ENCODE peak calls at places on chromosome 1, in ten cellular contexts. F is tibial nerve; Y is heart right ventricle; V is glutamatergic neuron; I is osteocyte; E is CD4-positive, alpha-beta T cell; D is endothelial cell; G is dorsolateral prefrontal cortex; L is esophagus muscularis mucosa; Q is ovary. K is an unnamed sample.

GRCh38 chr1:82517586-82517985 is 716.9 kb downstream of the ADGRL2 start:
- DNase-seq in F (peak), Y (peak), V (peak), I (no peak), E (no peak), D (peak), G (peak), L (no peak), Q (peak), K (peak)

GRCh38 chr1:233107130-233107529 is 156.7 kb downstream of the NTPCR start:
- DNase-seq in F (no peak), Y (no peak), V (no peak), I (no peak), E (no peak), D (no peak), G (no peak), L (no peak), Q (no peak), K (no peak)

GRCh38 chr1:67429528-67430357 is 459 bp downstream of the SERBP1 start:
- DNase-seq in F (no peak), Y (peak), V (peak), I (no peak), E (peak), D (peak), G (peak), L (no peak), Q (peak), K (no peak)

GRCh38 chr1:111989531-111990025 is at the start of gene KCND3:
- DNase-seq in F (no peak), Y (peak), V (peak), I (no peak), E (no peak), D (peak), G (peak), L (no peak), Q (no peak), K (no peak)

GRCh38 chr1:204280562-204280961 is 66.8 kb upstream of the GOLT1A start:
- DNase-seq in F (no peak), Y (no peak), V (no peak), I (no peak), E (no peak), D (no peak), G (no peak), L (no peak), Q (no peak), K (no peak)

GRCh38 chr1:173420330-173420806 is 56.8 kb upstream of the PRDX6 start:
- DNase-seq in F (peak), Y (peak), V (peak), I (peak), E (peak), D (peak), G (no peak), L (no peak), Q (peak), K (peak)

GRCh38 chr1:158943059-158943458 is 11.7 kb downstream of the PYHIN1 start:
- DNase-seq in F (no peak), Y (no peak), V (no peak), I (no peak), E (no peak), D (no peak), G (no peak), L (no peak), Q (no peak), K (no peak)

GRCh38 chr1:90850181-90850924 is 133.3 kb upstream of the BARHL2 start:
- DNase-seq in F (peak), Y (peak), V (peak), I (no peak), E (no peak), D (peak), G (no peak), L (no peak), Q (peak), K (peak)

GRCh38 chr1:201061886-201062285 is 38.4 kb upstream of the KIF21B start:
- DNase-seq in F (no peak), Y (no peak), V (no peak), I (no peak), E (no peak), D (no peak), G (no peak), L (no peak), Q (no peak), K (no peak)

GRCh38 chr1:21325231-21325718 is 35.0 kb upstream of the ECE1 start:
- DNase-seq in F (no peak), Y (no peak), V (no peak), I (no peak), E (no peak), D (no peak), G (no peak), L (no peak), Q (no peak), K (no peak)

GRCh38 chr1:160548183-160548582 is 25.1 kb upstream of the SLAMF6 start:
- DNase-seq in F (no peak), Y (no peak), V (no peak), I (no peak), E (no peak), D (no peak), G (no peak), L (no peak), Q (no peak), K (no peak)

GRCh38 chr1:8891405-8891804 is 12.9 kb upstream of the ENO1 start:
- DNase-seq in F (no peak), Y (no peak), V (no peak), I (no peak), E (no peak), D (no peak), G (no peak), L (no peak), Q (no peak), K (no peak)

GRCh38 chr1:209266590-209267172 is 316.8 kb upstream of the CAMK1G start:
- DNase-seq in F (no peak), Y (no peak), V (no peak), I (no peak), E (no peak), D (no peak), G (no peak), L (peak), Q (no peak), K (no peak)

GRCh38 chr1:234969630-234970370 is 158.8 kb downstream of the TOMM20 start:
- DNase-seq in F (peak), Y (peak), V (peak), I (peak), E (no peak), D (no peak), G (peak), L (no peak), Q (peak), K (no peak)

GRCh38 chr1:67458663-67459062 is 28.5 kb upstream of the SERBP1 start:
- DNase-seq in F (no peak), Y (no peak), V (no peak), I (no peak), E (no peak), D (no peak), G (no peak), L (no peak), Q (no peak), K (no peak)

GRCh38 chr1:236627717-236628116 is 23.4 kb upstream of the HEATR1 start:
- DNase-seq in F (no peak), Y (no peak), V (no peak), I (no peak), E (no peak), D (no peak), G (no peak), L (no peak), Q (no peak), K (no peak)

GRCh38 chr1:11227106-11228077 is 35.0 kb downstream of the MTOR start:
- DNase-seq in F (no peak), Y (no peak), V (no peak), I (no peak), E (no peak), D (no peak), G (no peak), L (no peak), Q (no peak), K (peak)

GRCh38 chr1:75908717-75909152 is 23.5 kb downstream of the ASB17 start:
- DNase-seq in F (no peak), Y (no peak), V (peak), I (no peak), E (no peak), D (peak), G (no peak), L (no peak), Q (no peak), K (peak)

GRCh38 chr1:209703834-209704504 is 677 bp upstream of the HSD11B1 start:
- DNase-seq in F (no peak), Y (no peak), V (no peak), I (no peak), E (no peak), D (no peak), G (no peak), L (no peak), Q (no peak), K (no peak)

GRCh38 chr1:77438239-77438913 is 156.6 kb downstream of the AK5 start:
- DNase-seq in F (no peak), Y (no peak), V (no peak), I (no peak), E (no peak), D (no peak), G (no peak), L (no peak), Q (no peak), K (no peak)

GRCh38 chr1:51877434-51878306 is 857 bp downstream of the NRDC start:
- DNase-seq in F (peak), Y (no peak), V (no peak), I (no peak), E (no peak), D (no peak), G (peak), L (no peak), Q (no peak), K (no peak)

GRCh38 chr1:1157914-1158710 is 15.6 kb upstream of the TTLL10 start:
- DNase-seq in F (no peak), Y (peak), V (peak), I (no peak), E (peak), D (peak), G (peak), L (no peak), Q (no peak), K (no peak)

GRCh38 chr1:198966519-198966918 is 327.7 kb downstream of the PTPRC start:
- DNase-seq in F (no peak), Y (no peak), V (no peak), I (no peak), E (no peak), D (no peak), G (no peak), L (no peak), Q (no peak), K (no peak)

GRCh38 chr1:161367684-161368398 is at the start of gene CFAP126:
- DNase-seq in F (peak), Y (peak), V (peak), I (no peak), E (peak), D (peak), G (peak), L (no peak), Q (peak), K (peak)

GRCh38 chr1:207248544-207249206 is 72.8 kb upstream of the CD55 start:
- DNase-seq in F (no peak), Y (no peak), V (no peak), I (no peak), E (no peak), D (no peak), G (no peak), L (no peak), Q (no peak), K (no peak)

GRCh38 chr1:205591522-205592351 is 40.1 kb downstream of the ELK4 start:
- DNase-seq in F (peak), Y (peak), V (peak), I (peak), E (peak), D (peak), G (peak), L (peak), Q (peak), K (peak)

GRCh38 chr1:1779691-1780597 is 1.7 kb upstream of the NADK start:
- DNase-seq in F (peak), Y (no peak), V (no peak), I (no peak), E (peak), D (no peak), G (no peak), L (no peak), Q (no peak), K (no peak)

GRCh38 chr1:183622013-183622412 is 13.6 kb downstream of the ARPC5 start:
- DNase-seq in F (no peak), Y (no peak), V (no peak), I (no peak), E (no peak), D (no peak), G (no peak), L (no peak), Q (no peak), K (no peak)

GRCh38 chr1:109947582-109948284 is 36.8 kb upstream of the AHCYL1 start:
- DNase-seq in F (no peak), Y (no peak), V (no peak), I (no peak), E (no peak), D (peak), G (no peak), L (no peak), Q (no peak), K (no peak)

GRCh38 chr1:197692965-197693364 is 82.3 kb downstream of the DENND1B start:
- DNase-seq in F (no peak), Y (no peak), V (no peak), I (no peak), E (no peak), D (no peak), G (no peak), L (no peak), Q (no peak), K (no peak)

GRCh38 chr1:222897527-222898190 is 82.8 kb downstream of the DISP1 start:
- DNase-seq in F (no peak), Y (no peak), V (no peak), I (no peak), E (no peak), D (no peak), G (no peak), L (no peak), Q (no peak), K (no peak)

GRCh38 chr1:36455386-36455785 is 5.1 kb upstream of the OSCP1 start:
- DNase-seq in F (no peak), Y (no peak), V (no peak), I (no peak), E (no peak), D (no peak), G (no peak), L (no peak), Q (no peak), K (no peak)

GRCh38 chr1:63829349-63830327 is 55.8 kb downstream of the ROR1 start:
- DNase-seq in F (no peak), Y (no peak), V (no peak), I (no peak), E (no peak), D (no peak), G (no peak), L (no peak), Q (no peak), K (no peak)

GRCh38 chr1:208731976-208732821 is 488.0 kb upstream of the PLXNA2 start:
- DNase-seq in F (no peak), Y (no peak), V (no peak), I (no peak), E (no peak), D (no peak), G (no peak), L (no peak), Q (no peak), K (peak)

GRCh38 chr1:11793819-11794218 is 11.9 kb downstream of the MTHFR start:
- DNase-seq in F (no peak), Y (no peak), V (no peak), I (no peak), E (no peak), D (no peak), G (no peak), L (no peak), Q (peak), K (no peak)

GRCh38 chr1:41883507-41883906 is 35.2 kb downstream of the HIVEP3 start:
- DNase-seq in F (no peak), Y (no peak), V (no peak), I (no peak), E (no peak), D (no peak), G (no peak), L (no peak), Q (no peak), K (no peak)

GRCh38 chr1:156064615-156065014 is 3.7 kb downstream of the RAB25 start:
- DNase-seq in F (no peak), Y (no peak), V (no peak), I (no peak), E (no peak), D (no peak), G (no peak), L (no peak), Q (no peak), K (no peak)

GRCh38 chr1:22142315-22143064 is 407 bp downstream of the WNT4 start:
- DNase-seq in F (no peak), Y (no peak), V (peak), I (no peak), E (no peak), D (peak), G (no peak), L (no peak), Q (no peak), K (peak)

GRCh38 chr1:53331446-53332187 is 3.7 kb upstream of the LRP8 start:
- DNase-seq in F (no peak), Y (no peak), V (no peak), I (no peak), E (no peak), D (no peak), G (no peak), L (no peak), Q (no peak), K (no peak)

GRCh38 chr1:172460177-172460576 is 16.3 kb upstream of the PIGC start:
- DNase-seq in F (no peak), Y (no peak), V (no peak), I (no peak), E (no peak), D (no peak), G (no peak), L (no peak), Q (no peak), K (no peak)

DNA sequence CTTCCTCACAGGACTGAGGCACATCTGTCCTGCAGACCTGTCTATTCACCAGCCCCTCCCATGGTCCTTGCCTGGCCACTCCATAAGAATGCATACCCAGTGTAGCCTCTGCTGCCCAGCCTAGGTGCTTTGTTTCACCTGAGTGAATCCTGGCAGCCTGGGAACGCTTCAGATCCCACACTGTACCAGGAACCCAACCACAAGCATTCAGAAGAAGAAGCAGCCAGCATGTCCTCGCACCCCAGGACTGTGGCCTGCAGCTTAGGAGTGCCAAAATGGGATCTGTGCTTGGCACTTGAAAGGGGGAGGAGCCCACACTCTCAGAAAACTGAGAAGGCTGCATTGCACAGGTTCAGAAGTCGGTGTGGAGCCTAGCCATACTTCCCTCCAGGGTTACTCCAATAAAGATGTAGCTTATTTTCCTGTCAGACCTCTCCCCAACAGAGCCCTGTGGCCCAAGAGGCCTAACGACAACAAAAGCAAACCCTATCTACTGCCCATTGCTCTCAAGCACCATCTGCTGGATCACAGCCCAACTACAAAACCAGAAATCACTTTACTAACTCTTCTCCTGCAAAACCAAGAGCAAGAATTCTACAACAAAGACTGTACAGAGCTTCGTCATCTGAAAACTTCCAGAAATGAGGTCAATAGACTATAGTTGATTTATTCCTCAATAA is 923.1 kb upstream of the NEGR1 start:
- DNase-seq in F (no peak), Y (no peak), V (no peak), I (no peak), E (no peak), D (no peak), G (no peak), L (no peak), Q (no peak), K (no peak)
- TF ChIP-seq CTCF in F (no peak), Y (no peak), V (no peak), I (no peak), E (no peak), D (no peak), G (no peak), L (no peak), Q (no peak), K (peak)

DNA sequence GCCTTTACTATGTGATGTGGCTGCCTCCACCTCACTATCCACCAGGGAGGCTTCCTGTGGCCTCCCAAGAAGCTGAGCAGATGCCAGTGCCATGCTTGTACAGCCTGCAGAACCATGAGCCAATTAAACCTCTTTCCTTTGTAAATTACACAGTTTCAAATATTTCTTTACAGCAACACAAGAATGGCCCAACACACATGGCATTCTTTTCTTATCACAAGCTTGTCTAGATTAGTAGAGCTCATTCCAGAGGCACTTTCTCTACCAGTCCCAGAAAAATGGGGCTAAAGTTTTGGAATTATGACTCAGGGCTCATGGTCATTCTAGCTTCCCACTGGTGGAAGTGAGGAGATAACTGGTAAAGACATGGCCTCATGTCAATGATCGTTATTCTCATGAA is 655.2 kb downstream of the LMO4 start:
- DNase-seq in F (no peak), Y (no peak), V (no peak), I (no peak), E (no peak), D (no peak), G (no peak), L (no peak), Q (no peak), K (no peak)
- TF ChIP-seq CTCF in F (no peak), Y (no peak), V (no peak), I (no peak), E (no peak), D (no peak), G (no peak), L (no peak), Q (no peak), K (no peak)

GRCh38 chr1:47627016-47627415 is 189.2 kb downstream of the FOXD2 start:
- DNase-seq in F (no peak), Y (no peak), V (no peak), I (peak), E (no peak), D (no peak), G (no peak), L (no peak), Q (no peak), K (no peak)
- TF ChIP-seq CTCF in F (no peak), Y (no peak), V (no peak), I (no peak), E (no peak), D (no peak), G (no peak), L (no peak), Q (no peak), K (no peak)

DNA sequence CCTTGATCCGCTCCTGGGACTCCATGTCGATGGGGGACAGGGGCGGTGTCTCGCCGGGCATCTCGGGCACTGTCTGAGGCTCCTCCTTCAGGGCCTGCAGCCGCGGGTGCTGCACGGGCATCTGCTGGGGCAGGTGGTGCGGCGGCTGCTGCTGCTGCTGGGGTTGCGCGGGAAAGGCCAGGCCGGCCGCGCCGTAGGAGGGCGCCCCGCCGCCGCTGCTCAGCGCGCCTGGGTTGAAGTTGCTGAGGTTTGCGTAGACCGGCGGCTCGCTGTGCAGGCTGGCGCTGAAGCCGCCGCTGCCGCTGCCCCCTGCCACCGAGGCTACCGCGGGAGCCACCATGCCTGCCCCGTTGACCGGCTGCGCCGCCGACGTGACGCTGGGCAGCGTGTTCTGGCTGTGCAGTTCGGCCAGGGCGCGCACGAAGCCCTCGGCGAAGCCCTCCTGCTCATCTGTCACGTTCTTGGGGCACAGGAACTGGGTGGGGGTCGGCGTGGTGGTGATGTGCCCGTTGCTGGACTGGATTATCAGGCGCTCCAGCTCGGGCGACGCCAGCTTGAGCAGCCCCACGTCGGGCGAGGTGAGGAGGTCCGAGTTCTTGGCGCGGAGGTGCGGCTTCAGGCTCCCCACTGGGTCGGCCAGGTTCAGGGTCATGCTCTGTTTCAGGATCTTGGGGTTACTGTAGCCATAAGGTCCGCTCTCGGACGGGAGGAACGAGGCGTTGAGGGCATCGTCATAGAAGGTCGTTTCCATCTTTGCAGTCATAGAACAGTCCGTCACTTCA is 1.3 kb downstream of the JUN start:
- DNase-seq in F (peak), Y (peak), V (peak), I (peak), E (peak), D (peak), G (peak), L (peak), Q (peak), K (peak)
- TF ChIP-seq CTCF in F (no peak), Y (no peak), V (no peak), I (no peak), E (peak), D (no peak), G (no peak), L (peak), Q (peak), K (peak)

GRCh38 chr1:30417701-30418425 is 305.5 kb downstream of the MATN1 start:
- DNase-seq in F (peak), Y (no peak), V (no peak), I (peak), E (no peak), D (no peak), G (no peak), L (peak), Q (no peak), K (no peak)
- TF ChIP-seq CTCF in F (no peak), Y (no peak), V (no peak), I (no peak), E (no peak), D (no peak), G (no peak), L (no peak), Q (no peak), K (no peak)

K was measured in WERI-Rb-1.